ENCODE peak calls at places on chromosomes 1 and 21, in eight cellular contexts. One of them, this sample, is unnamed.

GRCh38 chr1:19400875-19401854 is 84.2 kb downstream of the CAPZB start:
- DNase-seq in CD4-positive, alpha-beta memory T cell: no peak
- DNase-seq in GM12865: no peak
- DNase-seq in substantia nigra: no peak
- DNase-seq in NCI-H1092: peak
- DNase-seq in CD8-positive, alpha-beta memory T cell: no peak
- DNase-seq in progenitor cell of endocrine pancreas: no peak
- DNase-seq in DND-41: no peak
- DNase-seq in this sample: no peak

GRCh38 chr1:161718559-161719324 is 2.6 kb upstream of the FCRLB start:
- DNase-seq in CD4-positive, alpha-beta memory T cell: no peak
- DNase-seq in GM12865: peak
- DNase-seq in substantia nigra: no peak
- DNase-seq in NCI-H1092: no peak
- DNase-seq in CD8-positive, alpha-beta memory T cell: no peak
- DNase-seq in progenitor cell of endocrine pancreas: no peak
- DNase-seq in DND-41: no peak
- DNase-seq in this sample: no peak

GRCh38 chr1:53734650-53735211 is 4.2 kb downstream of the GLIS1 start:
- DNase-seq in CD4-positive, alpha-beta memory T cell: no peak
- DNase-seq in GM12865: no peak
- DNase-seq in substantia nigra: no peak
- DNase-seq in NCI-H1092: no peak
- DNase-seq in CD8-positive, alpha-beta memory T cell: no peak
- DNase-seq in progenitor cell of endocrine pancreas: no peak
- DNase-seq in DND-41: no peak
- DNase-seq in this sample: no peak

GRCh38 chr1:150548632-150549495 is at the start of gene ADAMTSL4:
- DNase-seq in CD4-positive, alpha-beta memory T cell: no peak
- DNase-seq in GM12865: peak
- DNase-seq in substantia nigra: no peak
- DNase-seq in NCI-H1092: peak
- DNase-seq in CD8-positive, alpha-beta memory T cell: no peak
- DNase-seq in progenitor cell of endocrine pancreas: peak
- DNase-seq in DND-41: no peak
- DNase-seq in this sample: peak

GRCh38 chr1:98817830-98818229 is 156.3 kb downstream of the SNX7 start:
- DNase-seq in CD4-positive, alpha-beta memory T cell: no peak
- DNase-seq in GM12865: no peak
- DNase-seq in substantia nigra: no peak
- DNase-seq in NCI-H1092: no peak
- DNase-seq in CD8-positive, alpha-beta memory T cell: no peak
- DNase-seq in progenitor cell of endocrine pancreas: no peak
- DNase-seq in DND-41: no peak
- DNase-seq in this sample: no peak

GRCh38 chr1:71561206-71561605 is 480.4 kb upstream of the ZRANB2 start:
- DNase-seq in CD4-positive, alpha-beta memory T cell: no peak
- DNase-seq in GM12865: no peak
- DNase-seq in substantia nigra: no peak
- DNase-seq in NCI-H1092: no peak
- DNase-seq in CD8-positive, alpha-beta memory T cell: no peak
- DNase-seq in progenitor cell of endocrine pancreas: no peak
- DNase-seq in DND-41: no peak
- DNase-seq in this sample: no peak

GRCh38 chr1:208298593-208299233 is 54.5 kb upstream of the PLXNA2 start:
- DNase-seq in CD4-positive, alpha-beta memory T cell: no peak
- DNase-seq in GM12865: no peak
- DNase-seq in substantia nigra: no peak
- DNase-seq in NCI-H1092: peak
- DNase-seq in CD8-positive, alpha-beta memory T cell: no peak
- DNase-seq in progenitor cell of endocrine pancreas: no peak
- DNase-seq in DND-41: no peak
- DNase-seq in this sample: no peak

GRCh38 chr1:3054474-3054873 is 14.5 kb upstream of the PRDM16 start:
- DNase-seq in CD4-positive, alpha-beta memory T cell: no peak
- DNase-seq in GM12865: no peak
- DNase-seq in substantia nigra: no peak
- DNase-seq in NCI-H1092: no peak
- DNase-seq in CD8-positive, alpha-beta memory T cell: peak
- DNase-seq in progenitor cell of endocrine pancreas: no peak
- DNase-seq in DND-41: no peak
- DNase-seq in this sample: no peak

GRCh38 chr21:42414928-42415769 is 11.4 kb downstream of the UBASH3A start:
- DNase-seq in CD4-positive, alpha-beta memory T cell: peak
- DNase-seq in GM12865: peak
- DNase-seq in substantia nigra: no peak
- DNase-seq in NCI-H1092: no peak
- DNase-seq in CD8-positive, alpha-beta memory T cell: peak
- DNase-seq in progenitor cell of endocrine pancreas: no peak
- DNase-seq in DND-41: no peak
- DNase-seq in this sample: no peak

GRCh38 chr1:209527993-209528392 is 55.5 kb upstream of the CAMK1G start:
- DNase-seq in CD4-positive, alpha-beta memory T cell: no peak
- DNase-seq in GM12865: no peak
- DNase-seq in substantia nigra: no peak
- DNase-seq in NCI-H1092: no peak
- DNase-seq in CD8-positive, alpha-beta memory T cell: no peak
- DNase-seq in progenitor cell of endocrine pancreas: peak
- DNase-seq in DND-41: no peak
- DNase-seq in this sample: no peak

GRCh38 chr1:207000641-207001291 is 30.5 kb upstream of the FCAMR start:
- DNase-seq in CD4-positive, alpha-beta memory T cell: no peak
- DNase-seq in GM12865: no peak
- DNase-seq in substantia nigra: no peak
- DNase-seq in NCI-H1092: no peak
- DNase-seq in CD8-positive, alpha-beta memory T cell: no peak
- DNase-seq in progenitor cell of endocrine pancreas: no peak
- DNase-seq in DND-41: no peak
- DNase-seq in this sample: no peak

GRCh38 chr1:35499652-35500176 is 57.5 kb downstream of the KIAA0319L start:
- DNase-seq in CD4-positive, alpha-beta memory T cell: peak
- DNase-seq in GM12865: no peak
- DNase-seq in substantia nigra: no peak
- DNase-seq in NCI-H1092: no peak
- DNase-seq in CD8-positive, alpha-beta memory T cell: peak
- DNase-seq in progenitor cell of endocrine pancreas: no peak
- DNase-seq in DND-41: peak
- DNase-seq in this sample: no peak

GRCh38 chr1:50060279-50060678 is 36.5 kb upstream of the AGBL4 start:
- DNase-seq in CD4-positive, alpha-beta memory T cell: no peak
- DNase-seq in GM12865: no peak
- DNase-seq in substantia nigra: no peak
- DNase-seq in NCI-H1092: no peak
- DNase-seq in CD8-positive, alpha-beta memory T cell: no peak
- DNase-seq in progenitor cell of endocrine pancreas: no peak
- DNase-seq in DND-41: no peak
- DNase-seq in this sample: no peak

GRCh38 chr21:15749045-15749867 is 19.5 kb downstream of the USP25 start:
- DNase-seq in CD4-positive, alpha-beta memory T cell: no peak
- DNase-seq in GM12865: no peak
- DNase-seq in substantia nigra: no peak
- DNase-seq in NCI-H1092: no peak
- DNase-seq in CD8-positive, alpha-beta memory T cell: no peak
- DNase-seq in progenitor cell of endocrine pancreas: no peak
- DNase-seq in DND-41: no peak
- DNase-seq in this sample: no peak

GRCh38 chr1:15808955-15809354 is 1.5 kb upstream of the UQCRHL start:
- DNase-seq in CD4-positive, alpha-beta memory T cell: no peak
- DNase-seq in GM12865: no peak
- DNase-seq in substantia nigra: no peak
- DNase-seq in NCI-H1092: no peak
- DNase-seq in CD8-positive, alpha-beta memory T cell: no peak
- DNase-seq in progenitor cell of endocrine pancreas: no peak
- DNase-seq in DND-41: no peak
- DNase-seq in this sample: no peak

GRCh38 chr1:20372676-20373075 is 82.0 kb downstream of the VWA5B1 start:
- DNase-seq in CD4-positive, alpha-beta memory T cell: no peak
- DNase-seq in GM12865: no peak
- DNase-seq in substantia nigra: no peak
- DNase-seq in NCI-H1092: no peak
- DNase-seq in CD8-positive, alpha-beta memory T cell: no peak
- DNase-seq in progenitor cell of endocrine pancreas: no peak
- DNase-seq in DND-41: no peak
- DNase-seq in this sample: no peak

GRCh38 chr1:34975312-34975711 is 9.8 kb downstream of the TMEM35B start:
- DNase-seq in CD4-positive, alpha-beta memory T cell: no peak
- DNase-seq in GM12865: no peak
- DNase-seq in substantia nigra: no peak
- DNase-seq in NCI-H1092: no peak
- DNase-seq in CD8-positive, alpha-beta memory T cell: no peak
- DNase-seq in progenitor cell of endocrine pancreas: no peak
- DNase-seq in DND-41: no peak
- DNase-seq in this sample: no peak

GRCh38 chr1:227428803-227429202 is 110.5 kb upstream of the CDC42BPA start:
- DNase-seq in CD4-positive, alpha-beta memory T cell: no peak
- DNase-seq in GM12865: no peak
- DNase-seq in substantia nigra: no peak
- DNase-seq in NCI-H1092: peak
- DNase-seq in CD8-positive, alpha-beta memory T cell: no peak
- DNase-seq in progenitor cell of endocrine pancreas: no peak
- DNase-seq in DND-41: no peak
- DNase-seq in this sample: no peak

GRCh38 chr1:53547321-53547720 is 88.1 kb downstream of the DMRTB1 start:
- DNase-seq in CD4-positive, alpha-beta memory T cell: no peak
- DNase-seq in GM12865: no peak
- DNase-seq in substantia nigra: no peak
- DNase-seq in NCI-H1092: no peak
- DNase-seq in CD8-positive, alpha-beta memory T cell: no peak
- DNase-seq in progenitor cell of endocrine pancreas: no peak
- DNase-seq in DND-41: no peak
- DNase-seq in this sample: no peak

GRCh38 chr1:1136547-1137230 is 20.8 kb upstream of the C1orf159 start:
- DNase-seq in CD4-positive, alpha-beta memory T cell: no peak
- DNase-seq in GM12865: no peak
- DNase-seq in substantia nigra: no peak
- DNase-seq in NCI-H1092: no peak
- DNase-seq in CD8-positive, alpha-beta memory T cell: no peak
- DNase-seq in progenitor cell of endocrine pancreas: no peak
- DNase-seq in DND-41: no peak
- DNase-seq in this sample: peak

GRCh38 chr1:18020021-18020817 is 87.4 kb upstream of the IGSF21 start:
- DNase-seq in CD4-positive, alpha-beta memory T cell: no peak
- DNase-seq in GM12865: no peak
- DNase-seq in substantia nigra: no peak
- DNase-seq in NCI-H1092: no peak
- DNase-seq in CD8-positive, alpha-beta memory T cell: no peak
- DNase-seq in progenitor cell of endocrine pancreas: no peak
- DNase-seq in DND-41: no peak
- DNase-seq in this sample: no peak

GRCh38 chr1:15850450-15851079 is 3.1 kb downstream of the SPEN start:
- DNase-seq in CD4-positive, alpha-beta memory T cell: no peak
- DNase-seq in GM12865: no peak
- DNase-seq in substantia nigra: no peak
- DNase-seq in NCI-H1092: no peak
- DNase-seq in CD8-positive, alpha-beta memory T cell: no peak
- DNase-seq in progenitor cell of endocrine pancreas: no peak
- DNase-seq in DND-41: no peak
- DNase-seq in this sample: no peak

GRCh38 chr1:220791287-220791686 is 4.6 kb downstream of the MTARC1 start:
- DNase-seq in CD4-positive, alpha-beta memory T cell: no peak
- DNase-seq in GM12865: no peak
- DNase-seq in substantia nigra: no peak
- DNase-seq in NCI-H1092: peak
- DNase-seq in CD8-positive, alpha-beta memory T cell: no peak
- DNase-seq in progenitor cell of endocrine pancreas: no peak
- DNase-seq in DND-41: no peak
- DNase-seq in this sample: no peak

GRCh38 chr1:20868263-20868662 is 81.2 kb upstream of the HP1BP3 start:
- DNase-seq in CD4-positive, alpha-beta memory T cell: no peak
- DNase-seq in GM12865: no peak
- DNase-seq in substantia nigra: no peak
- DNase-seq in NCI-H1092: no peak
- DNase-seq in CD8-positive, alpha-beta memory T cell: no peak
- DNase-seq in progenitor cell of endocrine pancreas: no peak
- DNase-seq in DND-41: no peak
- DNase-seq in this sample: no peak

GRCh38 chr1:32627596-32628162 is 22.7 kb downstream of the ZBTB8OS start:
- DNase-seq in CD4-positive, alpha-beta memory T cell: no peak
- DNase-seq in GM12865: peak
- DNase-seq in substantia nigra: no peak
- DNase-seq in NCI-H1092: no peak
- DNase-seq in CD8-positive, alpha-beta memory T cell: no peak
- DNase-seq in progenitor cell of endocrine pancreas: no peak
- DNase-seq in DND-41: no peak
- DNase-seq in this sample: no peak

GRCh38 chr21:8988696-8989095 is 1532.7 kb upstream of the TPTE start:
- DNase-seq in CD4-positive, alpha-beta memory T cell: no peak
- DNase-seq in GM12865: no peak
- DNase-seq in substantia nigra: no peak
- DNase-seq in NCI-H1092: no peak
- DNase-seq in CD8-positive, alpha-beta memory T cell: no peak
- DNase-seq in progenitor cell of endocrine pancreas: no peak
- DNase-seq in DND-41: no peak
- DNase-seq in this sample: no peak

GRCh38 chr1:149936992-149937705 is 470 bp upstream of the MTMR11 start:
- DNase-seq in CD4-positive, alpha-beta memory T cell: no peak
- DNase-seq in GM12865: peak
- DNase-seq in substantia nigra: no peak
- DNase-seq in NCI-H1092: no peak
- DNase-seq in CD8-positive, alpha-beta memory T cell: no peak
- DNase-seq in progenitor cell of endocrine pancreas: no peak
- DNase-seq in DND-41: no peak
- DNase-seq in this sample: no peak

GRCh38 chr1:112332751-112333150 is 63.3 kb upstream of the CTTNBP2NL start:
- DNase-seq in CD4-positive, alpha-beta memory T cell: no peak
- DNase-seq in GM12865: no peak
- DNase-seq in substantia nigra: no peak
- DNase-seq in NCI-H1092: no peak
- DNase-seq in CD8-positive, alpha-beta memory T cell: no peak
- DNase-seq in progenitor cell of endocrine pancreas: no peak
- DNase-seq in DND-41: no peak
- DNase-seq in this sample: no peak

This sample was measured in NCI-H1930.